ENCODE peak calls at places on chromosomes 5 and 9, in six cellular contexts. One of them, this sample, is unnamed.

GRCh38 chr5:142544946-142545652 is 140.8 kb downstream of the FGF1 start:
- DNase-seq in heart left ventricle: no peak
- DNase-seq in brain microvascular endothelial cell: peak
- DNase-seq in small intestine: no peak
- DNase-seq in fibroblast of mammary gland: peak
- DNase-seq in spleen: no peak
- DNase-seq in this sample: peak

GRCh38 chr9:16871358-16872151 is 1.1 kb upstream of the BNC2 start:
- DNase-seq in brain microvascular endothelial cell: peak
- DNase-seq in small intestine: no peak
- DNase-seq in heart left ventricle: peak
- DNase-seq in spleen: peak
- DNase-seq in fibroblast of mammary gland: peak
- DNase-seq in this sample: peak

GRCh38 chr5:137605377-137605776 is 106.3 kb upstream of the SPOCK1 start:
- DNase-seq in fibroblast of mammary gland: peak
- DNase-seq in heart left ventricle: no peak
- DNase-seq in spleen: no peak
- DNase-seq in small intestine: no peak
- DNase-seq in brain microvascular endothelial cell: no peak
- DNase-seq in this sample: no peak

GRCh38 chr9:128771094-128771721 is 519 bp downstream of the ZER1 start:
- DNase-seq in fibroblast of mammary gland: peak
- DNase-seq in small intestine: peak
- DNase-seq in heart left ventricle: no peak
- DNase-seq in spleen: no peak
- DNase-seq in brain microvascular endothelial cell: no peak
- DNase-seq in this sample: peak

GRCh38 chr9:118871531-118871930 is 497.7 kb downstream of the BRINP1 start:
- DNase-seq in brain microvascular endothelial cell: no peak
- DNase-seq in heart left ventricle: no peak
- DNase-seq in small intestine: no peak
- DNase-seq in fibroblast of mammary gland: no peak
- DNase-seq in spleen: no peak
- DNase-seq in this sample: no peak

GRCh38 chr9:122095010-122095767 is 2.1 kb upstream of the TTLL11 start:
- DNase-seq in fibroblast of mammary gland: peak
- DNase-seq in heart left ventricle: no peak
- DNase-seq in spleen: no peak
- DNase-seq in brain microvascular endothelial cell: peak
- DNase-seq in small intestine: peak
- DNase-seq in this sample: no peak

GRCh38 chr9:18566125-18566524 is 92.2 kb downstream of the ADAMTSL1 start:
- DNase-seq in small intestine: no peak
- DNase-seq in spleen: no peak
- DNase-seq in brain microvascular endothelial cell: peak
- DNase-seq in fibroblast of mammary gland: peak
- DNase-seq in heart left ventricle: no peak
- DNase-seq in this sample: peak

GRCh38 chr9:109556061-109556460 is 58.0 kb upstream of the PTPN3 start:
- DNase-seq in brain microvascular endothelial cell: no peak
- DNase-seq in fibroblast of mammary gland: no peak
- DNase-seq in small intestine: no peak
- DNase-seq in spleen: no peak
- DNase-seq in heart left ventricle: no peak
- DNase-seq in this sample: no peak

GRCh38 chr5:26807231-26808199 is 230.9 kb downstream of the CDH9 start:
- DNase-seq in small intestine: no peak
- DNase-seq in spleen: no peak
- DNase-seq in heart left ventricle: no peak
- DNase-seq in brain microvascular endothelial cell: no peak
- DNase-seq in fibroblast of mammary gland: no peak
- DNase-seq in this sample: no peak

GRCh38 chr5:67972027-67972822 is 243.3 kb upstream of the PIK3R1 start:
- DNase-seq in brain microvascular endothelial cell: no peak
- DNase-seq in spleen: no peak
- DNase-seq in heart left ventricle: no peak
- DNase-seq in fibroblast of mammary gland: no peak
- DNase-seq in small intestine: no peak
- DNase-seq in this sample: no peak

GRCh38 chr5:136772541-136772940 is 407.2 kb upstream of the TRPC7 start:
- DNase-seq in brain microvascular endothelial cell: no peak
- DNase-seq in small intestine: no peak
- DNase-seq in fibroblast of mammary gland: no peak
- DNase-seq in spleen: no peak
- DNase-seq in heart left ventricle: no peak
- DNase-seq in this sample: no peak

GRCh38 chr9:121331992-121332685 is 37.9 kb downstream of the STOM start:
- DNase-seq in spleen: no peak
- DNase-seq in brain microvascular endothelial cell: peak
- DNase-seq in fibroblast of mammary gland: peak
- DNase-seq in small intestine: no peak
- DNase-seq in heart left ventricle: no peak
- DNase-seq in this sample: peak

GRCh38 chr5:74434124-74434899 is 206.2 kb downstream of the ENC1 start:
- DNase-seq in brain microvascular endothelial cell: no peak
- DNase-seq in spleen: no peak
- DNase-seq in small intestine: no peak
- DNase-seq in heart left ventricle: peak
- DNase-seq in fibroblast of mammary gland: peak
- DNase-seq in this sample: no peak

GRCh38 chr5:61953913-61954312 is 352.1 kb upstream of the KIF2A start:
- DNase-seq in small intestine: no peak
- DNase-seq in heart left ventricle: no peak
- DNase-seq in spleen: no peak
- DNase-seq in brain microvascular endothelial cell: no peak
- DNase-seq in fibroblast of mammary gland: no peak
- DNase-seq in this sample: no peak

GRCh38 chr9:98860871-98861293 is 53.4 kb downstream of the GALNT12 start:
- DNase-seq in fibroblast of mammary gland: peak
- DNase-seq in brain microvascular endothelial cell: peak
- DNase-seq in spleen: no peak
- DNase-seq in heart left ventricle: peak
- DNase-seq in small intestine: peak
- DNase-seq in this sample: peak

GRCh38 chr5:19928556-19929421 is 59.2 kb downstream of the CDH18 start:
- DNase-seq in heart left ventricle: no peak
- DNase-seq in fibroblast of mammary gland: peak
- DNase-seq in brain microvascular endothelial cell: peak
- DNase-seq in small intestine: no peak
- DNase-seq in spleen: no peak
- DNase-seq in this sample: no peak

GRCh38 chr5:18745988-18746615 is 1111.8 kb downstream of the TAF11L14 start:
- DNase-seq in heart left ventricle: no peak
- DNase-seq in small intestine: peak
- DNase-seq in fibroblast of mammary gland: peak
- DNase-seq in brain microvascular endothelial cell: no peak
- DNase-seq in spleen: peak
- DNase-seq in this sample: peak

GRCh38 chr5:179089502-179089901 is 29.3 kb downstream of the ZNF354C start:
- DNase-seq in fibroblast of mammary gland: no peak
- DNase-seq in small intestine: no peak
- DNase-seq in brain microvascular endothelial cell: no peak
- DNase-seq in spleen: no peak
- DNase-seq in heart left ventricle: no peak
- DNase-seq in this sample: no peak

GRCh38 chr9:128702949-128703615 is 779 bp downstream of the PKN3 start:
- DNase-seq in small intestine: peak
- DNase-seq in brain microvascular endothelial cell: no peak
- DNase-seq in spleen: peak
- DNase-seq in fibroblast of mammary gland: no peak
- DNase-seq in heart left ventricle: no peak
- DNase-seq in this sample: peak

GRCh38 chr5:53482717-53483638 is 2.5 kb downstream of the FST start:
- DNase-seq in small intestine: peak
- DNase-seq in spleen: peak
- DNase-seq in brain microvascular endothelial cell: no peak
- DNase-seq in fibroblast of mammary gland: peak
- DNase-seq in heart left ventricle: peak
- DNase-seq in this sample: peak

GRCh38 chr9:120510816-120511215 is 69.2 kb downstream of the CDK5RAP2 start:
- DNase-seq in small intestine: no peak
- DNase-seq in fibroblast of mammary gland: no peak
- DNase-seq in heart left ventricle: no peak
- DNase-seq in spleen: no peak
- DNase-seq in brain microvascular endothelial cell: no peak
- DNase-seq in this sample: no peak

GRCh38 chr9:804026-804425 is 37.5 kb upstream of the DMRT1 start:
- DNase-seq in heart left ventricle: no peak
- DNase-seq in fibroblast of mammary gland: no peak
- DNase-seq in small intestine: no peak
- DNase-seq in spleen: no peak
- DNase-seq in brain microvascular endothelial cell: no peak
- DNase-seq in this sample: no peak

GRCh38 chr9:128995791-128996190 is 32.3 kb downstream of the SH3GLB2 start:
- DNase-seq in small intestine: no peak
- DNase-seq in brain microvascular endothelial cell: no peak
- DNase-seq in spleen: peak
- DNase-seq in heart left ventricle: no peak
- DNase-seq in fibroblast of mammary gland: no peak
- DNase-seq in this sample: no peak

GRCh38 chr5:54889826-54890225 is 95.6 kb downstream of the ESM1 start:
- DNase-seq in brain microvascular endothelial cell: peak
- DNase-seq in heart left ventricle: no peak
- DNase-seq in small intestine: no peak
- DNase-seq in spleen: no peak
- DNase-seq in fibroblast of mammary gland: peak
- DNase-seq in this sample: peak

GRCh38 chr9:135974220-135974573 is 13.0 kb upstream of the UBAC1 start:
- DNase-seq in brain microvascular endothelial cell: no peak
- DNase-seq in fibroblast of mammary gland: no peak
- DNase-seq in heart left ventricle: no peak
- DNase-seq in spleen: no peak
- DNase-seq in small intestine: no peak
- DNase-seq in this sample: no peak

GRCh38 chr5:169576181-169576598 is 7.4 kb upstream of the SPDL1 start:
- DNase-seq in spleen: no peak
- DNase-seq in small intestine: no peak
- DNase-seq in fibroblast of mammary gland: peak
- DNase-seq in brain microvascular endothelial cell: peak
- DNase-seq in heart left ventricle: no peak
- DNase-seq in this sample: no peak

GRCh38 chr5:77168884-77169254 is 41.6 kb upstream of the PDE8B start:
- DNase-seq in brain microvascular endothelial cell: peak
- DNase-seq in heart left ventricle: no peak
- DNase-seq in fibroblast of mammary gland: no peak
- DNase-seq in spleen: no peak
- DNase-seq in small intestine: peak
- DNase-seq in this sample: peak

GRCh38 chr9:16753256-16753655 is 117.2 kb downstream of the BNC2 start:
- DNase-seq in fibroblast of mammary gland: peak
- DNase-seq in spleen: no peak
- DNase-seq in small intestine: no peak
- DNase-seq in brain microvascular endothelial cell: no peak
- DNase-seq in heart left ventricle: no peak
- DNase-seq in this sample: no peak

GRCh38 chr5:1524799-1525623 is 1.3 kb upstream of the LPCAT1 start:
- DNase-seq in fibroblast of mammary gland: no peak
- DNase-seq in spleen: peak
- DNase-seq in heart left ventricle: peak
- DNase-seq in brain microvascular endothelial cell: no peak
- DNase-seq in small intestine: no peak
- DNase-seq in this sample: no peak
- H3K4me3 ChIP-seq in fibroblast of mammary gland: no peak
- H3K4me3 ChIP-seq in spleen: peak
- H3K4me3 ChIP-seq in heart left ventricle: peak
- H3K4me3 ChIP-seq in brain microvascular endothelial cell: no peak
- H3K4me3 ChIP-seq in small intestine: no peak
- H3K4me3 ChIP-seq in this sample: peak

DNA sequence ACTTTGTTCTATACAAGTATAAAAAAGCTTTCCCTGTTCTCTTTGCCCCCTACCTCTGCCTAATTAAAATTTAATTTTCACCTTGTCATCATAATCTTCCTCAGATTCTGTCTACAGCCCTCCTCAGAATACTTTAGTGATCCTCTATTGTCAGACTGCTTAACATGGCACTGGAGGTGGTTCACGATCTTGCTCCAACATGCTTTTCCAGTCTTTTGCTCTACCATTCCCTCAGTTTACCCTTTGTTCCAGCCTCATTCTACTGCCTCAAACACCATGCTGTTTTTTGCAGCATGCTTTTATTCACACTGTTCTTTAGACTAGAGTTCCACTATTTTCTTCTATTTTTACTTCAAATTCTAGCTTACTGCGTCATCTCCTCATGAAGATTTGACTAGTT is 10.4 kb downstream of the ALDH1A1 start:
- DNase-seq in brain microvascular endothelial cell: no peak
- DNase-seq in fibroblast of mammary gland: no peak
- DNase-seq in small intestine: no peak
- DNase-seq in spleen: no peak
- DNase-seq in heart left ventricle: no peak
- DNase-seq in this sample: no peak
- H3K4me3 ChIP-seq in brain microvascular endothelial cell: no peak
- H3K4me3 ChIP-seq in fibroblast of mammary gland: no peak
- H3K4me3 ChIP-seq in small intestine: no peak
- H3K4me3 ChIP-seq in spleen: no peak
- H3K4me3 ChIP-seq in heart left ventricle: no peak
- H3K4me3 ChIP-seq in this sample: no peak

GRCh38 chr5:176620333-176620981 is 9.9 kb downstream of the SNCB start:
- DNase-seq in fibroblast of mammary gland: peak
- DNase-seq in brain microvascular endothelial cell: no peak
- DNase-seq in small intestine: no peak
- DNase-seq in spleen: no peak
- DNase-seq in heart left ventricle: no peak
- DNase-seq in this sample: no peak
- H3K4me3 ChIP-seq in fibroblast of mammary gland: no peak
- H3K4me3 ChIP-seq in brain microvascular endothelial cell: peak
- H3K4me3 ChIP-seq in small intestine: no peak
- H3K4me3 ChIP-seq in spleen: no peak
- H3K4me3 ChIP-seq in heart left ventricle: no peak
- H3K4me3 ChIP-seq in this sample: no peak

DNA sequence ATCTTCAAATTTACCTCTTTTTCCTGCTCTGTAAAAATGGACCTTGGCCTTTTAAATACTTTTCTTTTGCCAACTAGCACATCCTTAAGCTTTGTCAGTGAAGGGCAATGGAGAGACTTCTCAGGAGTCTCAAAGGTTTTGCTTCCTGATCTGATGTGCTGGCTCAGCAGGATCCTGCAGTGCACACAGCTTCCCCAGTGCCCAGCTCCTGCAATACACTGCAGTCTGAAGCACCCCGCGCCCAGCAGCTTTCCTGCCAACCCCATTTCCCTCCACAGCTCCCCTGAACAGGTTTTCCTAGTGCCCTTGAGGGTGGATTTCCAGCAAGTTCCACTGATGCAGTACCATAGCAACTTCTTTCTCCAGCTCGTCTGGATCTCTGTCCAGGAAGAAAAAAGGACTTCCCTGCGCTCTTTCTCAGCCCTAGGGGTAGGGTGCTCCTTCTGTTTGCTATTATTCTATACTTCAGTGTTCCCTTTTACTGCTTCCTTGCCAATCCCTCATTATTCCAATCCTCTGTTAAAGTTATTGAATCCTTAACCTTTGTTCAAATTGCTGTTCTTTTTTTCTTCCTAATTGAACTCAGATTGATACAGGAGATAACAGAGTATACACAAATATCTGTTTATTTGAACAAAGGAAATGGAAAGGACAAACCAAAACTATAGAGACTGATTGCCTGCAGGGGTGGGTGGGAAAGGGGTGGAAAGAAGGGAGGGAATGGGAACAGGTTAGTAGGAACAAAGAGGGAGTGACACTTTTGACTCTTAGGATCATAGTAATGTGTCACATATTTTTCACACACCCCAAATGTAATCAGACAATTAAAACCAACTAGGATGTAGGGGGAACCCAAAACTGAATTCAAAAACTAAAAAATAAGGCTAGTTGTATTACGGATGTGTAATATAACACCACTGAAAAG is 8.5 kb downstream of the SNAPC3 start:
- DNase-seq in brain microvascular endothelial cell: no peak
- DNase-seq in heart left ventricle: no peak
- DNase-seq in fibroblast of mammary gland: no peak
- DNase-seq in spleen: no peak
- DNase-seq in small intestine: peak
- DNase-seq in this sample: no peak
- H3K4me3 ChIP-seq in brain microvascular endothelial cell: no peak
- H3K4me3 ChIP-seq in heart left ventricle: no peak
- H3K4me3 ChIP-seq in fibroblast of mammary gland: no peak
- H3K4me3 ChIP-seq in spleen: no peak
- H3K4me3 ChIP-seq in small intestine: no peak
- H3K4me3 ChIP-seq in this sample: no peak

This sample was measured in SJSA1.